ENCODE peak calls at places on chromosomes 2 and 18, in ten cellular contexts. N, E, A, M, P, I, F, L, D and G are unnamed samples.

GRCh38 chr2:156765043-156765442 is 328.9 kb downstream of the GPD2 start:
- DNase-seq in F (no peak), E (no peak), M (no peak), D (no peak), A (no peak), P (no peak), I (no peak), L (no peak), N (no peak), G (no peak)

GRCh38 chr2:20622731-20623130 is 28.2 kb downstream of the HS1BP3 start:
- DNase-seq in N (no peak), P (no peak), A (no peak), M (no peak), F (no peak), E (no peak), L (no peak), D (no peak), I (no peak), G (no peak)

GRCh38 chr2:99974966-99975365 is 167.4 kb downstream of the AFF3 start:
- DNase-seq in I (no peak), D (peak; percentile 59), L (no peak), F (no peak), A (no peak), M (no peak), E (no peak), N (no peak), P (no peak), G (no peak)

GRCh38 chr2:170530284-170530745 is 184.8 kb upstream of the SP5 start:
- DNase-seq in D (peak; percentile 34), F (peak; percentile 96), P (peak; percentile 45), E (no peak), N (peak; percentile 70), L (peak; percentile 74), M (no peak), I (peak; percentile 97), A (peak; percentile 27), G (no peak)

GRCh38 chr2:40164736-40165502 is 287.0 kb downstream of the SLC8A1 start:
- DNase-seq in P (no peak), E (no peak), I (no peak), A (no peak), L (no peak), N (no peak), D (no peak), M (no peak), F (no peak), G (no peak)

GRCh38 chr2:230701308-230701707 is 11.3 kb upstream of the CAB39 start:
- DNase-seq in F (no peak), D (no peak), M (no peak), L (no peak), A (no peak), P (no peak), E (no peak), N (no peak), I (no peak), G (no peak)

GRCh38 chr2:239700946-239701345 is 300.1 kb upstream of the HDAC4 start:
- DNase-seq in A (no peak), I (no peak), E (no peak), M (no peak), D (no peak), N (no peak), P (no peak), L (no peak), F (no peak), G (no peak)

GRCh38 chr2:171347591-171348032 is 86.2 kb downstream of the METTL8 start:
- DNase-seq in I (no peak), D (peak; percentile 93), P (no peak), L (no peak), N (peak; percentile 68), F (no peak), E (no peak), M (no peak), A (peak; percentile 46), G (no peak)

GRCh38 chr2:234457421-234457820 is 39.5 kb downstream of the ARL4C start:
- DNase-seq in D (peak; percentile 75), P (no peak), A (no peak), I (no peak), F (no peak), E (no peak), L (no peak), M (no peak), N (no peak), G (no peak)

GRCh38 chr2:201960300-201960699 is 73.4 kb upstream of the FZD7 start:
- DNase-seq in E (no peak), A (no peak), N (no peak), L (no peak), F (no peak), M (no peak), P (no peak), D (no peak), I (no peak), G (no peak)

GRCh38 chr2:61149074-61149473 is 12.9 kb upstream of the C2orf74 start:
- DNase-seq in I (no peak), N (no peak), L (no peak), A (no peak), E (no peak), D (no peak), M (no peak), F (no peak), P (no peak), G (no peak)

GRCh38 chr2:227406177-227407031 is 18.7 kb upstream of the SCYGR1 start:
- DNase-seq in E (no peak), N (peak; percentile 79), P (peak; percentile 59), I (peak; percentile 72), F (peak; percentile 77), A (peak; percentile 93), M (no peak), D (peak; percentile 99), L (peak; percentile 58), G (peak; percentile 99)

GRCh38 chr18:58639751-58640427 is 11.0 kb upstream of the ALPK2 start:
- DNase-seq in M (no peak), P (no peak), E (no peak), I (no peak), L (no peak), D (peak; percentile 69), N (no peak), A (no peak), F (no peak), G (peak; percentile 98)

GRCh38 chr18:31819106-31819924 is 58.6 kb upstream of the SLC25A52 start:
- DNase-seq in A (peak; percentile 68), N (no peak), M (no peak), D (peak; percentile 52), I (no peak), F (no peak), P (no peak), L (peak; percentile 19), E (no peak), G (peak; percentile 22)

GRCh38 chr18:61608306-61608705 is 275.1 kb downstream of the CDH20 start:
- DNase-seq in F (no peak), I (no peak), N (no peak), A (peak; percentile 38), E (no peak), P (no peak), D (peak; percentile 68), L (no peak), M (no peak), G (no peak)

GRCh38 chr2:182064024-182064880 is 78.6 kb downstream of the PPP1R1C start:
- DNase-seq in D (peak; percentile 27), M (no peak), A (no peak), E (no peak), N (no peak), L (no peak), I (no peak), P (no peak), F (peak; percentile 11), G (no peak)

GRCh38 chr2:14587119-14587518 is 45.4 kb upstream of the LRATD1 start:
- DNase-seq in E (no peak), M (no peak), D (peak; percentile 10), A (no peak), N (no peak), I (no peak), F (no peak), L (no peak), P (no peak), G (no peak)

GRCh38 chr2:16661936-16662335 is 3.7 kb downstream of the CYRIA start:
- DNase-seq in M (no peak), L (no peak), F (no peak), E (no peak), A (no peak), N (no peak), I (no peak), D (no peak), P (no peak), G (no peak)

GRCh38 chr2:176159678-176160250 is 2.7 kb downstream of the HOXD3 start:
- DNase-seq in E (no peak), M (no peak), P (no peak), N (no peak), D (no peak), L (no peak), F (no peak), I (no peak), A (no peak), G (no peak)

GRCh38 chr2:206512999-206513398 is 69.7 kb downstream of the ADAM23 start:
- DNase-seq in E (no peak), P (no peak), N (no peak), A (no peak), M (no peak), L (no peak), F (no peak), I (no peak), D (no peak), G (no peak)

GRCh38 chr2:174012347-174013309 is 47.5 kb upstream of the SP3 start:
- DNase-seq in F (no peak), I (no peak), M (peak; percentile 17), N (no peak), P (peak; percentile 80), L (no peak), A (peak; percentile 21), E (peak; percentile 52), D (no peak), G (no peak)

GRCh38 chr2:238404406-238405216 is 22.1 kb upstream of the ASB1 start:
- DNase-seq in A (no peak), I (no peak), F (no peak), M (no peak), D (no peak), N (no peak), P (no peak), E (no peak), L (peak; percentile 78), G (no peak)

GRCh38 chr18:36769611-36770314 is 59.0 kb downstream of the TPGS2 start:
- DNase-seq in M (no peak), A (peak; percentile 32), E (no peak), D (no peak), N (no peak), L (no peak), P (peak; percentile 77), F (no peak), I (no peak), G (no peak)

GRCh38 chr2:239275871-239276812 is 124.7 kb downstream of the HDAC4 start:
- DNase-seq in I (no peak), N (peak; percentile 58), D (no peak), L (no peak), P (no peak), F (no peak), M (no peak), E (peak; percentile 26), A (peak; percentile 41), G (no peak)

GRCh38 chr18:2906522-2907458 is 60.0 kb downstream of the EMILIN2 start:
- DNase-seq in N (no peak), D (no peak), E (peak; percentile 78), P (peak; percentile 54), A (peak; percentile 18), I (no peak), M (peak; percentile 40), F (no peak), L (peak; percentile 50), G (no peak)

GRCh38 chr2:199882667-199883066 is 28.4 kb upstream of the C2orf69 start:
- DNase-seq in D (no peak), M (no peak), I (no peak), A (no peak), P (no peak), L (no peak), N (no peak), E (no peak), F (no peak), G (no peak)

GRCh38 chr18:50647237-50647636 is 87.3 kb downstream of the MAPK4 start:
- DNase-seq in N (no peak), P (no peak), I (no peak), A (no peak), E (no peak), M (no peak), L (no peak), F (no peak), D (no peak), G (no peak)

GRCh38 chr18:36724169-36724568 is 104.6 kb downstream of the TPGS2 start:
- DNase-seq in M (no peak), E (no peak), F (no peak), L (no peak), A (no peak), P (no peak), D (no peak), N (no peak), I (no peak), G (no peak)